ENCODE peak calls at places on chromosome 10, in eight cellular contexts. E, C, Z, T, R, K, J and Y are unnamed samples.

GRCh38 chr10:110725809-110726641 is 81.9 kb downstream of the RBM20 start:
- DNase-seq in J (no peak), T (no peak), E (no peak), Z (peak), R (no peak), C (no peak), K (no peak), Y (no peak)

GRCh38 chr10:91024541-91024940 is 103.7 kb upstream of the ANKRD1 start:
- DNase-seq in J (no peak), T (no peak), R (no peak), K (no peak), C (no peak), E (no peak), Z (no peak), Y (no peak)

GRCh38 chr10:117226813-117227451 is 14.0 kb upstream of the SLC18A2 start:
- DNase-seq in J (no peak), K (no peak), Z (peak), E (no peak), C (no peak), R (no peak), T (no peak), Y (peak)

GRCh38 chr10:100847440-100847839 is 65.3 kb upstream of the SLF2 start:
- DNase-seq in K (no peak), E (peak), T (no peak), R (peak), J (no peak), Z (no peak), C (no peak), Y (no peak)

GRCh38 chr10:85902046-85902445 is 464.5 kb downstream of the GRID1 start:
- DNase-seq in T (no peak), Z (no peak), E (no peak), R (no peak), J (no peak), K (no peak), C (no peak), Y (no peak)

GRCh38 chr10:96588601-96589419 is 2.0 kb upstream of the TM9SF3 start:
- DNase-seq in E (peak), J (no peak), R (no peak), C (no peak), K (no peak), Z (no peak), T (no peak), Y (peak)

GRCh38 chr10:95475827-95476481 is 85.2 kb downstream of the SORBS1 start:
- DNase-seq in J (peak), Z (no peak), E (no peak), K (no peak), T (no peak), C (no peak), R (no peak), Y (no peak)

GRCh38 chr10:42926831-42927230 is 144.2 kb downstream of the BMS1 start:
- DNase-seq in T (no peak), K (no peak), C (no peak), R (no peak), Z (no peak), J (no peak), E (no peak), Y (no peak)

GRCh38 chr10:30000802-30001571 is 58.4 kb downstream of the JCAD start:
- DNase-seq in J (no peak), C (no peak), R (no peak), Z (no peak), K (no peak), E (no peak), T (no peak), Y (no peak)

GRCh38 chr10:79172881-79173280 is 104.1 kb downstream of the ZMIZ1 start:
- DNase-seq in Z (no peak), C (no peak), E (no peak), R (no peak), K (no peak), T (no peak), J (no peak), Y (no peak)

GRCh38 chr10:130171196-130171595 is 35.0 kb downstream of the GLRX3 start:
- DNase-seq in T (no peak), R (no peak), K (no peak), J (no peak), E (peak), C (no peak), Z (no peak), Y (no peak)

GRCh38 chr10:31677198-31678138 is 251.2 kb downstream of the ARHGAP12 start:
- DNase-seq in Z (no peak), C (no peak), J (no peak), T (peak), R (no peak), E (no peak), K (no peak), Y (no peak)